ENCODE peak calls at places on chromosomes 2 and 18, in nine cellular contexts. One of them, this sample, is unnamed.

GRCh38 chr2:23312996-23313606 is 71.9 kb upstream of the KLHL29 start:
- DNase-seq in iris pigment epithelial cell: peak
- DNase-seq in T-helper 1 cell: peak
- DNase-seq in activated naive CD8-positive, alpha-beta T cell treated with anti-CD3 and anti-CD28 coated beads, Interleukin-2, amount 50 U/mL, for 24 hours: peak
- DNase-seq in T-helper 9 cell: no peak
- DNase-seq in neural crest cell: peak
- DNase-seq in astrocyte of the cerebellum: no peak
- DNase-seq in GM20000: peak
- DNase-seq in HS-5: no peak
- DNase-seq in this sample: no peak

GRCh38 chr2:214481204-214481603 is 70.3 kb downstream of the VWC2L start:
- DNase-seq in iris pigment epithelial cell: peak
- DNase-seq in T-helper 1 cell: no peak
- DNase-seq in activated naive CD8-positive, alpha-beta T cell treated with anti-CD3 and anti-CD28 coated beads, Interleukin-2, amount 50 U/mL, for 24 hours: no peak
- DNase-seq in T-helper 9 cell: no peak
- DNase-seq in neural crest cell: no peak
- DNase-seq in astrocyte of the cerebellum: peak
- DNase-seq in GM20000: no peak
- DNase-seq in HS-5: no peak
- DNase-seq in this sample: peak

GRCh38 chr2:7837232-7837760 is 844.6 kb upstream of the ID2 start:
- DNase-seq in iris pigment epithelial cell: no peak
- DNase-seq in T-helper 1 cell: no peak
- DNase-seq in activated naive CD8-positive, alpha-beta T cell treated with anti-CD3 and anti-CD28 coated beads, Interleukin-2, amount 50 U/mL, for 24 hours: no peak
- DNase-seq in T-helper 9 cell: no peak
- DNase-seq in neural crest cell: no peak
- DNase-seq in astrocyte of the cerebellum: no peak
- DNase-seq in GM20000: no peak
- DNase-seq in HS-5: no peak
- DNase-seq in this sample: no peak

GRCh38 chr2:151945186-151945585 is 117.0 kb upstream of the ARL5A start:
- DNase-seq in iris pigment epithelial cell: no peak
- DNase-seq in T-helper 1 cell: no peak
- DNase-seq in activated naive CD8-positive, alpha-beta T cell treated with anti-CD3 and anti-CD28 coated beads, Interleukin-2, amount 50 U/mL, for 24 hours: no peak
- DNase-seq in T-helper 9 cell: no peak
- DNase-seq in neural crest cell: no peak
- DNase-seq in astrocyte of the cerebellum: no peak
- DNase-seq in GM20000: no peak
- DNase-seq in HS-5: no peak
- DNase-seq in this sample: no peak

GRCh38 chr2:3099860-3100234 is 277.8 kb downstream of the EIPR1 start:
- DNase-seq in iris pigment epithelial cell: no peak
- DNase-seq in T-helper 1 cell: no peak
- DNase-seq in activated naive CD8-positive, alpha-beta T cell treated with anti-CD3 and anti-CD28 coated beads, Interleukin-2, amount 50 U/mL, for 24 hours: no peak
- DNase-seq in T-helper 9 cell: no peak
- DNase-seq in neural crest cell: no peak
- DNase-seq in astrocyte of the cerebellum: no peak
- DNase-seq in GM20000: no peak
- DNase-seq in HS-5: no peak
- DNase-seq in this sample: no peak

GRCh38 chr2:33134086-33134763 is 187.5 kb downstream of the LTBP1 start:
- DNase-seq in iris pigment epithelial cell: peak
- DNase-seq in T-helper 1 cell: no peak
- DNase-seq in activated naive CD8-positive, alpha-beta T cell treated with anti-CD3 and anti-CD28 coated beads, Interleukin-2, amount 50 U/mL, for 24 hours: no peak
- DNase-seq in T-helper 9 cell: no peak
- DNase-seq in neural crest cell: no peak
- DNase-seq in astrocyte of the cerebellum: peak
- DNase-seq in GM20000: no peak
- DNase-seq in HS-5: peak
- DNase-seq in this sample: peak

GRCh38 chr18:35862115-35862640 is 110.3 kb upstream of the RMP24 start:
- DNase-seq in iris pigment epithelial cell: peak
- DNase-seq in T-helper 1 cell: no peak
- DNase-seq in activated naive CD8-positive, alpha-beta T cell treated with anti-CD3 and anti-CD28 coated beads, Interleukin-2, amount 50 U/mL, for 24 hours: no peak
- DNase-seq in T-helper 9 cell: no peak
- DNase-seq in neural crest cell: no peak
- DNase-seq in astrocyte of the cerebellum: no peak
- DNase-seq in GM20000: no peak
- DNase-seq in HS-5: no peak
- DNase-seq in this sample: no peak

GRCh38 chr2:156326488-156326887 is 6.0 kb downstream of the NR4A2 start:
- DNase-seq in iris pigment epithelial cell: no peak
- DNase-seq in T-helper 1 cell: no peak
- DNase-seq in activated naive CD8-positive, alpha-beta T cell treated with anti-CD3 and anti-CD28 coated beads, Interleukin-2, amount 50 U/mL, for 24 hours: no peak
- DNase-seq in T-helper 9 cell: no peak
- DNase-seq in neural crest cell: no peak
- DNase-seq in astrocyte of the cerebellum: no peak
- DNase-seq in GM20000: no peak
- DNase-seq in HS-5: no peak
- DNase-seq in this sample: no peak

GRCh38 chr2:34980689-34981088 is 1374.9 kb upstream of the CRIM1 start:
- DNase-seq in iris pigment epithelial cell: no peak
- DNase-seq in T-helper 1 cell: no peak
- DNase-seq in activated naive CD8-positive, alpha-beta T cell treated with anti-CD3 and anti-CD28 coated beads, Interleukin-2, amount 50 U/mL, for 24 hours: no peak
- DNase-seq in T-helper 9 cell: no peak
- DNase-seq in neural crest cell: no peak
- DNase-seq in astrocyte of the cerebellum: no peak
- DNase-seq in GM20000: no peak
- DNase-seq in HS-5: no peak
- DNase-seq in this sample: no peak

GRCh38 chr2:8692783-8693768 is 11.2 kb downstream of the ID2 start:
- DNase-seq in iris pigment epithelial cell: peak
- DNase-seq in T-helper 1 cell: no peak
- DNase-seq in activated naive CD8-positive, alpha-beta T cell treated with anti-CD3 and anti-CD28 coated beads, Interleukin-2, amount 50 U/mL, for 24 hours: peak
- DNase-seq in T-helper 9 cell: no peak
- DNase-seq in neural crest cell: peak
- DNase-seq in astrocyte of the cerebellum: no peak
- DNase-seq in GM20000: peak
- DNase-seq in HS-5: no peak
- DNase-seq in this sample: no peak